ENCODE peak calls at places on chromosomes 2 and 18, in four cellular contexts. S, J, M and L are unnamed samples.

GRCh38 chr2:205783872-205784510 is 101.7 kb downstream of the NRP2 start:
- DNase-seq in S (no peak), J (no peak), M (no peak), L (no peak)

GRCh38 chr2:162768646-162769045 is 69.9 kb downstream of the KCNH7 start:
- DNase-seq in S (no peak), J (no peak), M (no peak), L (no peak)

GRCh38 chr2:55163895-55164509 is 68.1 kb downstream of the CLHC1 start:
- DNase-seq in S (no peak), J (no peak), M (no peak), L (no peak)

GRCh38 chr2:9287400-9288059 is 80.9 kb downstream of the ASAP2 start:
- DNase-seq in S (peak), J (no peak), M (peak), L (peak)

GRCh38 chr2:20292984-20293383 is 57.7 kb downstream of the PUM2 start:
- DNase-seq in S (no peak), J (no peak), M (no peak), L (no peak)

GRCh38 chr18:22503803-22504202 is 86.1 kb upstream of the CTAGE1 start:
- DNase-seq in S (peak), J (peak), M (peak), L (peak)

GRCh38 chr2:100234141-100234540 is 88.2 kb downstream of the LONRF2 start:
- DNase-seq in S (no peak), J (no peak), M (peak), L (no peak)

GRCh38 chr2:160290590-160290989 is 90.5 kb upstream of the ITGB6 start:
- DNase-seq in S (no peak), J (no peak), M (no peak), L (no peak)

GRCh38 chr18:58223717-58224424 is 179.8 kb downstream of the NEDD4L start:
- DNase-seq in S (peak), J (no peak), M (peak), L (peak)

GRCh38 chr2:241878007-241878970 is 8.8 kb downstream of the RTP5 start:
- DNase-seq in S (peak), J (no peak), M (peak), L (peak)

GRCh38 chr2:230706053-230706498 is 6.6 kb upstream of the CAB39 start:
- DNase-seq in S (no peak), J (no peak), M (no peak), L (peak)

GRCh38 chr2:69827796-69828540 is 1.5 kb upstream of the GMCL1 start:
- DNase-seq in S (peak), J (no peak), M (no peak), L (no peak)

GRCh38 chr2:142974288-142975024 is 97.0 kb downstream of the KYNU start:
- DNase-seq in S (peak), J (no peak), M (peak), L (peak)

GRCh38 chr2:43676322-43677050 is at the start of gene C1GALT1C1L:
- DNase-seq in S (peak), J (peak), M (peak), L (peak)

GRCh38 chr2:24721470-24721869 is 71.7 kb downstream of the PTRHD1 start:
- DNase-seq in S (peak), J (peak), M (peak), L (peak)

GRCh38 chr2:28594369-28595108 is 98.7 kb downstream of the PLB1 start:
- DNase-seq in S (peak), J (peak), M (peak), L (peak)

GRCh38 chr2:72538486-72538885 is 287.3 kb downstream of the EXOC6B start:
- DNase-seq in S (no peak), J (no peak), M (no peak), L (no peak)

GRCh38 chr18:35547008-35547605 is 34.4 kb upstream of the GALNT1 start:
- DNase-seq in S (no peak), J (no peak), M (no peak), L (no peak)
- H3K4me3 ChIP-seq in S (no peak), J (no peak), M (no peak), L (no peak)

GRCh38 chr2:212409560-212409959 is 129.0 kb downstream of the ERBB4 start:
- DNase-seq in S (no peak), J (no peak), M (no peak), L (no peak)

GRCh38 chr2:212416126-212416525 is 122.5 kb downstream of the ERBB4 start:
- DNase-seq in S (no peak), J (no peak), M (no peak), L (no peak)

GRCh38 chr2:212414699-212415309 is 123.8 kb downstream of the ERBB4 start:
- DNase-seq in S (no peak), J (no peak), M (no peak), L (peak)
- H3K27ac ChIP-seq in S (no peak), J (no peak), M (no peak), L (peak)

DNA sequence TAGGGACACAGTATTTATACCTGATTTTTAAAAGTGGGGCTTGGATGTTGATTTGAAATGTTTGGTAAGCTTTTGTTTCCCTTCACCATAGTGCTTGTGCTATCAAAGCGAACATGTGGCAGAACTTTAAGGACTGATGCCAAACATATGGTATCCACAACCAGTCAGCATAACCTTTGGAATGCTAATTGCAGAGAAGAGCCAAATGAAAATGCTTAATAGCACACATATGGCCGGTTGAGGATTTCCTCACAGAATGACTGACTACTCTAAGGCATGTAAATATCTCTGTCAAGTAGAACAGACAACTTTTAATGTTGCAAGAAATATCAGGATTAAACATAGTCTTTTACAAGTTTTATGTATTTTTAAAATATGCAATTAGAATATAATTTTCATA is 120.9 kb upstream of the COL3A1 start:
- DNase-seq in S (peak), J (no peak), M (peak), L (peak)
- H3K4me3 ChIP-seq in S (no peak), J (no peak), M (no peak), L (no peak)

GRCh38 chr18:59950215-59950944 is 50.6 kb downstream of the PMAIP1 start:
- DNase-seq in S (peak), J (no peak), M (peak), L (no peak)
- H3K27ac ChIP-seq in S (no peak), J (no peak), M (no peak), L (no peak)

GRCh38 chr2:40512246-40512645 is 60.4 kb upstream of the SLC8A1 start:
- DNase-seq in S (peak), J (no peak), M (no peak), L (no peak)
- H3K4me3 ChIP-seq in S (peak), J (peak), M (no peak), L (no peak)